ENCODE peak calls at places on chromosomes 5 and 9, in six cellular contexts. One of them, this sample, is unnamed.
A peak's percentile ranks its signal among the peaks of the same experiment; 100 is the strongest.

GRCh38 chr9:131306397-131306997 is 17.0 kb downstream of the PLPP7 start:
- DNase-seq in neural progenitor cell: no peak
- DNase-seq in MM.1S: no peak
- DNase-seq in PC-3: no peak
- DNase-seq in HCT116: no peak
- DNase-seq in SK-N-SH: no peak
- DNase-seq in this sample: no peak

GRCh38 chr5:173243215-173243614 is 8.2 kb upstream of the NKX2-5 start:
- DNase-seq in SK-N-SH: no peak
- DNase-seq in PC-3: no peak
- DNase-seq in MM.1S: no peak
- DNase-seq in HCT116: no peak
- DNase-seq in neural progenitor cell: no peak
- DNase-seq in this sample: no peak

GRCh38 chr9:32554107-32554506 is 1.7 kb upstream of the TOPORS start:
- DNase-seq in SK-N-SH: no peak
- DNase-seq in MM.1S: no peak
- DNase-seq in PC-3: no peak
- DNase-seq in HCT116: no peak
- DNase-seq in neural progenitor cell: no peak
- DNase-seq in this sample: no peak

GRCh38 chr5:178241259-178241658 is 8.7 kb upstream of the PHYKPL start:
- DNase-seq in PC-3: no peak
- DNase-seq in HCT116: no peak
- DNase-seq in MM.1S: no peak
- DNase-seq in neural progenitor cell: no peak
- DNase-seq in SK-N-SH: no peak
- DNase-seq in this sample: no peak

GRCh38 chr9:100455470-100455869 is 17.5 kb upstream of the TMEFF1 start:
- DNase-seq in neural progenitor cell: no peak
- DNase-seq in MM.1S: no peak
- DNase-seq in SK-N-SH: no peak
- DNase-seq in HCT116: no peak
- DNase-seq in PC-3: no peak
- DNase-seq in this sample: no peak

GRCh38 chr5:179165421-179166170 is 105.4 kb downstream of the ZNF354C start:
- DNase-seq in HCT116: no peak
- DNase-seq in MM.1S: no peak
- DNase-seq in PC-3: no peak
- DNase-seq in neural progenitor cell: no peak
- DNase-seq in SK-N-SH: no peak
- DNase-seq in this sample: no peak

GRCh38 chr9:109972026-109973005 is 192.3 kb downstream of the PALM2AKAP2 start:
- DNase-seq in PC-3: no peak
- DNase-seq in neural progenitor cell: no peak
- DNase-seq in SK-N-SH: no peak
- DNase-seq in HCT116: no peak
- DNase-seq in MM.1S: peak; percentile 34
- DNase-seq in this sample: peak; percentile 94

GRCh38 chr9:29160763-29161353 is 1587.6 kb upstream of the C9orf72 start:
- DNase-seq in HCT116: no peak
- DNase-seq in PC-3: no peak
- DNase-seq in SK-N-SH: no peak
- DNase-seq in neural progenitor cell: peak; percentile 47
- DNase-seq in MM.1S: no peak
- DNase-seq in this sample: no peak

GRCh38 chr9:133207540-133208170 is 1.4 kb downstream of the OBP2B start:
- DNase-seq in MM.1S: no peak
- DNase-seq in PC-3: no peak
- DNase-seq in SK-N-SH: no peak
- DNase-seq in neural progenitor cell: no peak
- DNase-seq in HCT116: no peak
- DNase-seq in this sample: no peak

GRCh38 chr9:34592895-34593601 is 3.5 kb upstream of the CNTFR start:
- DNase-seq in SK-N-SH: peak; percentile 47
- DNase-seq in PC-3: peak; percentile 12
- DNase-seq in HCT116: no peak
- DNase-seq in neural progenitor cell: peak; percentile 76
- DNase-seq in MM.1S: no peak
- DNase-seq in this sample: no peak

GRCh38 chr5:180786398-180787005 is 16.1 kb downstream of the MGAT1 start:
- DNase-seq in SK-N-SH: no peak
- DNase-seq in neural progenitor cell: no peak
- DNase-seq in PC-3: no peak
- DNase-seq in HCT116: no peak
- DNase-seq in MM.1S: no peak
- DNase-seq in this sample: no peak

GRCh38 chr5:72166070-72166979 is 59.0 kb downstream of the MAP1B start:
- DNase-seq in neural progenitor cell: peak; percentile 80
- DNase-seq in PC-3: no peak
- DNase-seq in MM.1S: no peak
- DNase-seq in HCT116: no peak
- DNase-seq in SK-N-SH: peak; percentile 78
- DNase-seq in this sample: no peak

GRCh38 chr5:173823721-173824567 is 64.2 kb upstream of the CPEB4 start:
- DNase-seq in MM.1S: no peak
- DNase-seq in PC-3: peak; percentile 98
- DNase-seq in HCT116: no peak
- DNase-seq in SK-N-SH: no peak
- DNase-seq in neural progenitor cell: peak; percentile 58
- DNase-seq in this sample: no peak

GRCh38 chr5:59637878-59638580 is 255.5 kb downstream of the PDE4D start:
- DNase-seq in SK-N-SH: no peak
- DNase-seq in HCT116: no peak
- DNase-seq in PC-3: peak; percentile 49
- DNase-seq in neural progenitor cell: no peak
- DNase-seq in MM.1S: no peak
- DNase-seq in this sample: no peak

GRCh38 chr5:5784114-5784513 is 361.6 kb downstream of the ICE1 start:
- DNase-seq in PC-3: no peak
- DNase-seq in HCT116: no peak
- DNase-seq in neural progenitor cell: no peak
- DNase-seq in MM.1S: no peak
- DNase-seq in SK-N-SH: no peak
- DNase-seq in this sample: no peak

GRCh38 chr5:15105799-15106393 is 234.3 kb upstream of the ANKH start:
- DNase-seq in PC-3: peak; percentile 74
- DNase-seq in neural progenitor cell: peak; percentile 72
- DNase-seq in HCT116: peak; percentile 22
- DNase-seq in MM.1S: peak; percentile 63
- DNase-seq in SK-N-SH: peak; percentile 67
- DNase-seq in this sample: peak; percentile 54

GRCh38 chr5:33892419-33893151 is 795 bp upstream of the ADAMTS12 start:
- DNase-seq in PC-3: peak; percentile 91
- DNase-seq in MM.1S: no peak
- DNase-seq in HCT116: no peak
- DNase-seq in SK-N-SH: no peak
- DNase-seq in neural progenitor cell: peak; percentile 68
- DNase-seq in this sample: no peak

DNA sequence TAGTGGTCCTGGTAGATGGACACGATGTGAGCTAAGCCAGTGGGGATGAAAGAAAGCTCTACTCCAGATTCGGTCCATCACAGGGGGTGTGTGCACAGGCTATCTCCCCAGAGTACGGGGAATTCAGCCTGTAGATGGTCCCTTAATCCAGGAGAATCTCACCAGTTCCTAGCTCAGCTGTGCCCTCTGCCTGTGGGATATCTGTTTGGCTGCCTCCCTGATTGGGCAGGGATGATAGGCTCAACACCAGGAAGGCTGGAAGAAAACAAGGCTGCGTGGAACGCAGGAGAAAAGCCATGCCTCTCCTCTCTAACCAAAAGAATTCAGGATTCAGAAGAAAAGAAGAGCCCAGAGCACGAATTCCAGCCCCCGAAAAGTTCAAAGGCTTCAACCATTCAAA is 40.9 kb downstream of the VLDLR start:
- DNase-seq in neural progenitor cell: peak; percentile 64
- DNase-seq in MM.1S: no peak
- DNase-seq in HCT116: no peak
- DNase-seq in PC-3: peak; percentile 3
- DNase-seq in SK-N-SH: peak; percentile 13
- DNase-seq in this sample: no peak
- H3K4me3 ChIP-seq in neural progenitor cell: no peak overlapping the region
- H3K4me3 ChIP-seq in MM.1S: no peak overlapping the region
- H3K4me3 ChIP-seq in HCT116: no peak overlapping the region
- H3K4me3 ChIP-seq in PC-3: no peak overlapping the region
- H3K4me3 ChIP-seq in SK-N-SH: no peak overlapping the region
- H3K4me3 ChIP-seq in this sample: no peak overlapping the region

GRCh38 chr9:98808411-98808815 is 943 bp downstream of the GALNT12 start:
- DNase-seq in HCT116: no peak
- DNase-seq in SK-N-SH: no peak
- DNase-seq in PC-3: peak; percentile 70
- DNase-seq in MM.1S: no peak
- DNase-seq in neural progenitor cell: no peak
- DNase-seq in this sample: no peak

GRCh38 chr9:98808879-98809278 is 1.4 kb downstream of the GALNT12 start:
- DNase-seq in PC-3: peak; percentile 31
- DNase-seq in HCT116: no peak
- DNase-seq in SK-N-SH: no peak
- DNase-seq in neural progenitor cell: no peak
- DNase-seq in MM.1S: no peak
- DNase-seq in this sample: no peak

GRCh38 chr9:98809311-98810105 is 2.0 kb downstream of the GALNT12 start:
- DNase-seq in MM.1S: no peak
- DNase-seq in HCT116: no peak
- DNase-seq in SK-N-SH: no peak
- DNase-seq in PC-3: no peak
- DNase-seq in neural progenitor cell: peak; percentile 74
- DNase-seq in this sample: no peak

GRCh38 chr9:98810106-98810840 is 2.8 kb downstream of the GALNT12 start:
- DNase-seq in neural progenitor cell: peak; percentile 45
- DNase-seq in PC-3: peak; percentile 53
- DNase-seq in HCT116: no peak
- DNase-seq in SK-N-SH: no peak
- DNase-seq in MM.1S: no peak
- DNase-seq in this sample: no peak

DNA sequence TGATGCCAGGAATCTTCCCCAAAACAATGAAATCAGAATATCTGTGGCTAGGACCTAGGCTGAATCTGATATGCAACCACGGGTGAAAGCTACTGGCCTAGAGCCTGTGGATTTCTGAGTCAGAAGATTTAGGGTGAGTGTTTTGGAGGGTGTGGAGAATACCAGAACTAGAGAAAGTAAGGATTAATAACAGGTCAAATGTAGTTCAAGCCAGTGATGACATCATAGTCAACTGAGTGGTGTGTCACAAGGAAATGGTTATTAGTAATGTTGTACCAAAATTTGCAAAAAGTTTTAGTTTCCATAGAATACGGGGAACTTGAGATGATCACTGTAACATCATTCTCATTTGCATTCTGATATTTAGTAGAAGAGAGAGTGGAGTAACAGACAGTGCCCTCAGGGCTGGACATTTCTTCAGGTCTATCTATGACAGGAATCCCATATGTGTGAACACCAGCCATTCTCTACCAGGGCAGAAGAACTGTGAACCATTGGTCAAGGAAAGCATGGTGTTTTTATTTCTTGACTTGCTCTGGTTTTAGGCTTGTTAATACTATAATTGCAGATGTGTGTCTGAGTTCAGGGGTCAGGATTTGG is 3.7 kb downstream of the GALNT12 start:
- DNase-seq in HCT116: no peak
- DNase-seq in PC-3: peak; percentile 78
- DNase-seq in SK-N-SH: no peak
- DNase-seq in MM.1S: no peak
- DNase-seq in neural progenitor cell: no peak
- DNase-seq in this sample: no peak
- TF ChIP-seq EZH2phosphoT487 in HCT116: no peak
- TF ChIP-seq EZH2phosphoT487 in PC-3: no peak
- TF ChIP-seq EZH2phosphoT487 in SK-N-SH: no peak
- TF ChIP-seq EZH2phosphoT487 in MM.1S: no peak
- TF ChIP-seq EZH2phosphoT487 in neural progenitor cell: no peak
- TF ChIP-seq EZH2phosphoT487 in this sample: no peak

DNA sequence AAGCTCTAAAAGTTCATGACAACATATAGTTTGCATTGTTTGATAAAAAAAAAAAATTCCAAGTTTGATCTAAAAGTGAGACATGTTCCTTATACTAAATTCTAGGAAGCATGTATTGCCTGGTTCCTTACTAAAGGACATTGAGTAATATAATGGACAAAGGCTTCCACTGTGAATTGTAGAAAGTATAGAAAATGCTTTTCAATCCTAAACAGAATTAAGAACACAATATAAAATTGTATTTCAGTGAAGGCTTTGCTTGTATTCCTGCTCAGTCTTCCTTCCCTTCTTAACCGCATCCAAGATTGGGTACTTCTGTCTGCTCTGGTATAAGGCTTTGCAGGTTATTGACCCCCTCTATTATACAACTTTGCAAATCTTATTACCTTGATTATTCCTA is 2.4 kb downstream of the RECK start:
- DNase-seq in PC-3: no peak
- DNase-seq in neural progenitor cell: no peak
- DNase-seq in SK-N-SH: no peak
- DNase-seq in HCT116: no peak
- DNase-seq in MM.1S: no peak
- DNase-seq in this sample: no peak
- H3K4me3 ChIP-seq in PC-3: no peak overlapping the region
- H3K4me3 ChIP-seq in neural progenitor cell: no peak overlapping the region
- H3K4me3 ChIP-seq in SK-N-SH: peak overlapping the region; percentile 72
- H3K4me3 ChIP-seq in HCT116: no peak overlapping the region
- H3K4me3 ChIP-seq in MM.1S: no peak overlapping the region
- H3K4me3 ChIP-seq in this sample: no peak overlapping the region

DNA sequence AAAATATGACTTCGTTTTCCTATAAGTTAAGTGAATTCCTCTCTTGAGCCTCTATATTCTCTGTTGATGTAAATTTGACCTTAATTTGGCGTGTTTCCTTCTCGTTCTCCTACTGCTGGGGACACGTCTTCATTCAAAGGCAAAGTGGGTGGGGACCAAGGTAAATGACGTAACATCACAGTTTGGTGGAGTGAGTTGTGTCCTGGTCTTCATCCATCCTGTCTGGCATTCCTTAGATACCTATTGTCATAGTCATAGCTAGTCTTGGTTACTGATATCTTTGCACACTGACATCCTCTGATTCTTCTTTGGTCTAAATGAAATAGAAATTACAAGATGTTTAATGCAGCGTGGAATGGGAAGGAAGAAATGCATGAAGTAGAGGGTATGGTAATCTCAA is 108.5 kb downstream of the NNT start:
- DNase-seq in MM.1S: no peak
- DNase-seq in neural progenitor cell: no peak
- DNase-seq in PC-3: peak; percentile 59
- DNase-seq in HCT116: peak; percentile 4
- DNase-seq in SK-N-SH: no peak
- DNase-seq in this sample: no peak
- TF ChIP-seq EZH2phosphoT487 in MM.1S: no peak
- TF ChIP-seq EZH2phosphoT487 in neural progenitor cell: no peak
- TF ChIP-seq EZH2phosphoT487 in PC-3: no peak
- TF ChIP-seq EZH2phosphoT487 in HCT116: no peak
- TF ChIP-seq EZH2phosphoT487 in SK-N-SH: no peak
- TF ChIP-seq EZH2phosphoT487 in this sample: no peak

GRCh38 chr9:123864291-123864690 is 65.6 kb downstream of the DENND1A start:
- DNase-seq in MM.1S: no peak
- DNase-seq in HCT116: no peak
- DNase-seq in SK-N-SH: no peak
- DNase-seq in PC-3: no peak
- DNase-seq in neural progenitor cell: peak; percentile 54
- DNase-seq in this sample: no peak
- H3K4me3 ChIP-seq in MM.1S: no peak overlapping the region
- H3K4me3 ChIP-seq in HCT116: no peak overlapping the region
- H3K4me3 ChIP-seq in SK-N-SH: no peak overlapping the region
- H3K4me3 ChIP-seq in PC-3: no peak overlapping the region
- H3K4me3 ChIP-seq in neural progenitor cell: peak overlapping the region; percentile 37
- H3K4me3 ChIP-seq in this sample: no peak overlapping the region

GRCh38 chr5:4520557-4520956 is 619.6 kb upstream of the ADAMTS16 start:
- DNase-seq in HCT116: no peak
- DNase-seq in MM.1S: no peak
- DNase-seq in neural progenitor cell: no peak
- DNase-seq in PC-3: no peak
- DNase-seq in SK-N-SH: no peak
- DNase-seq in this sample: no peak
- TF ChIP-seq EZH2phosphoT487 in HCT116: no peak
- TF ChIP-seq EZH2phosphoT487 in MM.1S: no peak
- TF ChIP-seq EZH2phosphoT487 in neural progenitor cell: no peak
- TF ChIP-seq EZH2phosphoT487 in PC-3: no peak
- TF ChIP-seq EZH2phosphoT487 in SK-N-SH: no peak
- TF ChIP-seq EZH2phosphoT487 in this sample: no peak

This sample was measured in OCI-LY7.